ENCODE peak calls at places on chromosomes 11 and 22, in seven cellular contexts. D, R, Z, U, A, V and X are unnamed samples.

GRCh38 chr11:8671242-8671641 is 11.2 kb downstream of the TRIM66 start:
- DNase-seq in Z (peak), A (no peak), U (peak), D (peak), V (no peak), R (no peak), X (peak)

GRCh38 chr11:61895046-61895717 is 3.8 kb upstream of the FADS3 start:
- DNase-seq in U (no peak), Z (no peak), A (no peak), R (no peak), D (no peak), V (no peak), X (no peak)

GRCh38 chr11:95231881-95232605 is 1.0 kb upstream of the SESN3 start:
- DNase-seq in A (peak), Z (no peak), V (peak), D (peak), R (peak), U (peak), X (peak)

GRCh38 chr11:12684821-12685220 is 10.6 kb downstream of the TEAD1 start:
- DNase-seq in R (no peak), U (no peak), V (no peak), A (no peak), Z (no peak), D (no peak), X (no peak)

GRCh38 chr22:36086170-36086490 is 57.5 kb upstream of the RBFOX2 start:
- DNase-seq in Z (no peak), D (no peak), A (no peak), V (no peak), U (no peak), R (no peak), X (no peak)

GRCh38 chr22:24175160-24175808 is 6.0 kb upstream of the SUSD2 start:
- DNase-seq in D (peak), R (peak), V (peak), U (peak), Z (peak), A (peak), X (peak)

GRCh38 chr11:63521896-63522295 is 14.7 kb upstream of the PLAAT4 start:
- DNase-seq in D (no peak), Z (no peak), A (no peak), U (no peak), R (no peak), V (no peak), X (no peak)

GRCh38 chr11:3021125-3021524 is 29.0 kb upstream of the NAP1L4 start:
- DNase-seq in R (no peak), V (no peak), D (no peak), U (no peak), A (peak), Z (peak), X (peak)

GRCh38 chr22:32103648-32104326 is 55.3 kb downstream of the C22orf42 start:
- DNase-seq in U (peak), R (no peak), V (no peak), D (no peak), A (no peak), Z (peak), X (no peak)

GRCh38 chr22:37996515-37997246 is 12.3 kb upstream of the SOX10 start:
- DNase-seq in U (no peak), V (no peak), A (no peak), Z (no peak), R (no peak), D (no peak), X (no peak)

GRCh38 chr11:81987829-81988472 is 745.7 kb downstream of the FAM181B start:
- DNase-seq in A (no peak), Z (no peak), D (no peak), V (no peak), R (no peak), U (peak), X (no peak)

GRCh38 chr11:73223998-73224730 is 6.1 kb downstream of the P2RY2 start:
- DNase-seq in U (no peak), Z (no peak), V (no peak), R (no peak), D (peak), A (no peak), X (no peak)

GRCh38 chr11:94675239-94675638 is 92.9 kb upstream of the AMOTL1 start:
- DNase-seq in Z (no peak), D (no peak), V (no peak), A (no peak), U (no peak), R (no peak), X (no peak)

GRCh38 chr11:22666700-22667439 is 459 bp downstream of the GAS2 start:
- DNase-seq in D (no peak), R (peak), U (no peak), Z (no peak), V (peak), A (no peak), X (peak)

GRCh38 chr11:6586434-6587359 is 16.7 kb downstream of the RRP8 start:
- DNase-seq in D (no peak), U (peak), V (no peak), A (peak), Z (no peak), R (no peak), X (peak)

GRCh38 chr11:73308963-73309960 is 1.2 kb downstream of the ARHGEF17 start:
- DNase-seq in R (no peak), Z (peak), A (no peak), D (peak), U (peak), V (peak), X (no peak)

GRCh38 chr11:11607772-11608171 is 14.0 kb downstream of the GALNT18 start:
- DNase-seq in Z (no peak), U (no peak), V (no peak), R (no peak), D (no peak), A (no peak), X (no peak)

GRCh38 chr22:36144886-36145541 is 15.5 kb downstream of the APOL3 start:
- DNase-seq in D (peak), Z (peak), R (no peak), V (peak), A (peak), U (peak), X (peak)

GRCh38 chr11:90134420-90135003 is at the start of gene NAALAD2:
- DNase-seq in D (peak), R (peak), A (no peak), Z (no peak), U (peak), V (peak), X (peak)

GRCh38 chr11:74272276-74272675 is 39.2 kb downstream of the P4HA3 start:
- DNase-seq in D (no peak), R (no peak), Z (no peak), U (no peak), A (no peak), V (no peak), X (no peak)

GRCh38 chr11:119977881-119978280 is 160.0 kb downstream of the TRIM29 start:
- DNase-seq in V (no peak), U (no peak), A (no peak), D (no peak), R (no peak), Z (no peak), X (no peak)

GRCh38 chr11:129778877-129779276 is 36.8 kb upstream of the TMEM45B start:
- DNase-seq in D (no peak), V (no peak), U (no peak), Z (no peak), R (no peak), A (no peak), X (no peak)

GRCh38 chr11:32400670-32401369 is 34.5 kb downstream of the WT1 start:
- DNase-seq in A (no peak), V (no peak), U (no peak), D (no peak), R (no peak), Z (no peak), X (no peak)

GRCh38 chr22:32620992-32621391 is 146.4 kb downstream of the FBXO7 start:
- DNase-seq in U (no peak), Z (no peak), A (no peak), V (no peak), D (no peak), R (no peak), X (no peak)